ENCODE peak calls at places on chromosomes 6 and 20, in four cellular contexts. X is H9, D is IMR-90, M is H1. W is an unnamed sample.

GRCh38 chr6:32973144-32973854 is 4.9 kb downstream of the BRD2 start:
- DNase-seq in X (no peak), D (peak), M (no peak), W (peak)

GRCh38 chr6:41639556-41640371 is 1.5 kb downstream of the MDFI start:
- DNase-seq in X (peak), D (no peak), M (no peak), W (peak)

GRCh38 chr6:30876039-30876730 is 8.1 kb upstream of the DDR1 start:
- DNase-seq in X (no peak), D (peak), M (no peak), W (no peak)

GRCh38 chr6:56328366-56328765 is 81.0 kb upstream of the COL21A1 start:
- DNase-seq in X (no peak), D (no peak), M (no peak), W (no peak)

GRCh38 chr20:51276331-51276730 is 253.4 kb upstream of the KCNG1 start:
- DNase-seq in X (no peak), D (no peak), M (no peak), W (no peak)

GRCh38 chr20:59560588-59561227 is 43.6 kb upstream of the PHACTR3 start:
- DNase-seq in X (no peak), D (peak), M (no peak), W (peak)

GRCh38 chr6:7148100-7148822 is 40.5 kb downstream of the RREB1 start:
- DNase-seq in X (no peak), D (peak), M (no peak), W (no peak)

GRCh38 chr6:151113641-151114040 is 126.1 kb upstream of the AKAP12 start:
- DNase-seq in X (no peak), D (no peak), M (no peak), W (no peak)

GRCh38 chr6:133179483-133179882 is 61.7 kb upstream of the EYA4 start:
- DNase-seq in X (no peak), D (no peak), M (no peak), W (no peak)

GRCh38 chr6:158061709-158062461 is 80.2 kb downstream of the SYNJ2 start:
- DNase-seq in X (no peak), D (no peak), M (no peak), W (no peak)

GRCh38 chr20:50848341-50848808 is 53.5 kb downstream of the BCAS4 start:
- DNase-seq in X (no peak), D (no peak), M (no peak), W (no peak)

GRCh38 chr20:32793059-32793458 is 26.7 kb upstream of the MAPRE1 start:
- DNase-seq in X (no peak), D (no peak), M (no peak), W (no peak)

GRCh38 chr6:169864148-169865030 is 113.0 kb downstream of the ERMARD start:
- DNase-seq in X (no peak), D (no peak), M (no peak), W (no peak)

GRCh38 chr6:76166874-76167273 is 94.4 kb upstream of the IMPG1 start:
- DNase-seq in X (no peak), D (no peak), M (no peak), W (no peak)

GRCh38 chr20:30491016-30491415 is 766.4 kb upstream of the DEFB115 start:
- DNase-seq in X (no peak), D (no peak), M (no peak), W (no peak)

GRCh38 chr6:149045404-149045803 is 272.1 kb upstream of the TAB2 start:
- DNase-seq in X (no peak), D (no peak), M (no peak), W (peak)

GRCh38 chr6:117849087-117849486 is 58.0 kb upstream of the SLC35F1 start:
- DNase-seq in X (no peak), D (no peak), M (no peak), W (no peak)

GRCh38 chr6:138403324-138403800 is 661 bp upstream of the HEBP2 start:
- DNase-seq in X (peak), D (no peak), M (no peak), W (peak)

GRCh38 chr6:138405816-138406403 is 1.9 kb downstream of the HEBP2 start:
- DNase-seq in X (no peak), D (no peak), M (no peak), W (no peak)

GRCh38 chr6:138403801-138404665 is at the start of gene HEBP2:
- DNase-seq in X (peak), D (peak), M (peak), W (peak)

GRCh38 chr6:138406443-138406842 is 2.4 kb downstream of the HEBP2 start:
- DNase-seq in X (no peak), D (no peak), M (no peak), W (no peak)

GRCh38 chr6:138404666-138405337 is 779 bp downstream of the HEBP2 start:
- DNase-seq in X (no peak), D (no peak), M (no peak), W (no peak)
- H3K56ac ChIP-seq in X (no peak), D (peak), M (peak), W (peak)

GRCh38 chr6:25477006-25477590 is 174.9 kb upstream of the SCGN start:
- DNase-seq in X (no peak), D (peak), M (no peak), W (no peak)
- H2BK5ac ChIP-seq in X (no peak), D (no peak), M (no peak), W (no peak)

GRCh38 chr6:89148016-89148750 is 2.3 kb downstream of the PM20D2 start:
- DNase-seq in X (no peak), D (peak), M (no peak), W (no peak)

GRCh38 chr6:89146748-89147715 is 1.2 kb downstream of the PM20D2 start:
- DNase-seq in X (peak), D (peak), M (no peak), W (peak)

GRCh38 chr6:89145962-89146747 is at the start of gene PM20D2:
- DNase-seq in X (peak), D (peak), M (no peak), W (peak)

GRCh38 chr6:89144358-89145041 is 1.4 kb upstream of the PM20D2 start:
- DNase-seq in X (no peak), D (no peak), M (no peak), W (no peak)

DNA sequence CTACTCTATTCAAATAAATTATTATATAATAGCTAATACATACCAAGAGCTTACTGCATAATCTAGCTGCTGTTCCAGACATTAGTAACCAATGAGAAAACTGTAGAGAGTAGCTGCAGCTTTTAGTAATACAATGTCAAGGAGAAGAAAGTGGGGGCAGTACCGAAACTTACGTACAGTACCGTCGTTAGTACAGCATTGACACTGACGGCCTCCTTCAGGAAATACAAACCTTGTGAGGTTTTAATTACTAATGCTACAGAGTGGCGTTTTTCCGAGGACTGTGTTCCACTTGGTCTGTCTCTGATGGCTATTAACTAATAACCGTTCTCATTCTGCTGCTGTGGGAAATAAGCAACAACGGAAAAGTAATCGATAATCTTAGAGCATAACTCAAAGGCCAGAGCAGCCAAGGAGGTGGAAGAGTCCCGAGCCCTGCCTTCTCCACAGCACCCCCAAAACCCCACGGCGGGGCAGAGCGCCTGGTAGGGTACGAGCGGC is 344 bp upstream of the PM20D2 start:
- DNase-seq in X (no peak), D (peak), M (no peak), W (peak)
- H2BK120ac ChIP-seq in X (no peak), D (no peak), M (no peak), W (no peak)

GRCh38 chr20:35225319-35226125 is 968 bp upstream of the MMP24 start:
- DNase-seq in X (no peak), D (no peak), M (no peak), W (peak)
- H3K56ac ChIP-seq in X (no peak), D (no peak), M (no peak), W (no peak)

GRCh38 chr20:38166707-38167233 is 1.7 kb upstream of the TGM2 start:
- DNase-seq in X (no peak), D (no peak), M (no peak), W (no peak)
- H2BK5ac ChIP-seq in X (no peak), D (peak), M (no peak), W (no peak)

DNA sequence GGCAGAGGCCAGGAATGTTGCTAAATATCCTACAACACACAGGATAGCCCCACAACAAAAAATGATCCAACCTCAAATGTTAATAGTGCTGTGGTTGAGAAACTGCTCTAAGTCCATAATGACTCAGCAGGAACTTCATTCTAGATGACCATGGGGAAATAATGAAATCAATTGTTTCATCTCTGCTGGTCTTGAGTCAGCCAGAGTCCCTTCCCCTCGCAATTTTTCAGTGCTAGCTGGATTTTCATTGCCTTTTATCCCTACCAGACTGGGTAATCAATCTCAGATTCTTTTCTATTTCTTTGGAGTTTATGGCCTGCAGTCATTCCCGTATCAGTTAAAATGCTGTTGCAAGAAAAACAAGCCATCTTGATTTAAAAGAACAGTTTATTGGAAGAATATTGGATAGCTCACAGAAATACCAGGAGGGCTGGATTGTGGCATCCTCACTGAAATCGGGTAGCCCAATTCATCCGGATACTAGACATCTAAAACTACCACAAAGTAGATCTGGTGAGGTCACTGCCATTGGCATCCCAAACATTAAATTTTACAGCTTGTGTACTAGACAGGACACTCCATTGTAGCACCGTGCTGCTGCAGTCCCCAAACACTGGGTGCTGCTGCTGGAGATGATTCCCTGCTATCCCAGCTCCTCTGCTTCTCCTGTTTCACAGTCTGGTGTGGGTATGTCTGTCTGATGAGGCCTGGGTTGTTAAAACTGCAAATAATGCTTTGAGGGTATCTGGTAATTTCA is 30.3 kb upstream of the POPDC3 start:
- DNase-seq in X (no peak), D (peak), M (no peak), W (no peak)
- H2BK120ac ChIP-seq in X (no peak), D (peak), M (no peak), W (no peak)

DNA sequence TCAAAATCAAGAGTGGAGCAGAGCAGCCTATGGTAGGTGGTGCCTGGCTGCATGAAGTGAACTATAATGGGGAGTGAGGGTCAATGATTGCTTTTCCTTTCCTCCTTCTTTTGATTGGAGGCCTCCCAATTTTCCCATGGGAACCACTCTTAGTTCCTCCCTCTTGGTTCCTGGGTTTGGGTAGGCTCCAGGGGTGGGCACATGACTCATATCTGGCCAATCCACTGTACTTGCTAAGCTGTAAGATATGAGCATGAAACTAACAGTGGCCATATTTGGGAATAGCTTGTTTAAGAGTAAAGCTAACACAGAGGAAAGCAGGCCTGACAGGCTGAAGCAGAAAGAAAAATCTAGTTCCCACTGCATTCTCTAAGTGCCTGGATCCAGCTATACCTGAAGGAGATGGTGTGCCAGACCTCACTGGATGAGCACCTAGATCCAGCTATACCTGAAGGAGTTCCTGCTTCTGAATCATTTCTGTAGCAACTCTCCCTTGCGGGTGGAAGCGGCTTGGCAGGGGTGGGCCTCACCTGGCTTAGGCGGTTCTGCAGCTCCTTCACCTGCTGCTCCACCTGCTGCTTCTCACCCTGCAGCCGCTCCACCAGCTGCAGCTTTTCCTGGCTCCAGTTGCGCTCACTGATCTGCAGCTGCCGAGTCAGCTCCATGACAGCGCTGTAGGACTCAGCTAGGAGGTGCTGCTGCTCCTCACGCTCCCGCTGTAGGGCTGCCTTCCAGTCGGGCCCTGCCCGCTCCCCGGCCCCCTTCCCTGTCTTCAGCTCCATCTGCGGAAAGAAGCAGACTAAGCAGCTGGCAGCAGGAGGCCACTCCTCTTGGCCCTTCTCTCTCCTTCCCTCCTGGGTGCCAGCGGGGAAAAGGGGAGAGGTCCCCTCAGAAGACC is 29.0 kb upstream of the DSN1 start:
- DNase-seq in X (no peak), D (peak), M (no peak), W (no peak)
- H3K56ac ChIP-seq in X (no peak), D (no peak), M (no peak), W (no peak)

GRCh38 chr20:35117629-35118028 is 25.0 kb upstream of the TRPC4AP start:
- DNase-seq in X (no peak), D (no peak), M (no peak), W (no peak)

GRCh38 chr20:35115606-35116005 is 23.0 kb upstream of the TRPC4AP start:
- DNase-seq in X (no peak), D (no peak), M (no peak), W (no peak)

GRCh38 chr20:35116258-35116657 is 23.7 kb upstream of the TRPC4AP start:
- DNase-seq in X (no peak), D (no peak), M (no peak), W (no peak)

GRCh38 chr20:35120012-35120701 is 27.0 kb downstream of the EDEM2 start:
- DNase-seq in X (no peak), D (peak), M (no peak), W (no peak)

GRCh38 chr20:35117148-35117547 is 24.5 kb upstream of the TRPC4AP start:
- DNase-seq in X (no peak), D (peak), M (no peak), W (no peak)
- H2BK5ac ChIP-seq in X (no peak), D (peak), M (no peak), W (no peak)

W was measured in mesendoderm.